ENCODE peak calls at places on chromosomes 5 and 9, in five cellular contexts. One of them, this sample, is unnamed.

GRCh38 chr9:137383453-137384115 is 39.4 kb downstream of the EXD3 start:
- DNase-seq in GOT3: no peak
- DNase-seq in adrenal gland: no peak
- DNase-seq in small intestine: no peak
- DNase-seq in putamen: no peak
- DNase-seq in this sample: peak; percentile 50

GRCh38 chr9:13942695-13943094 is 371.2 kb downstream of the NFIB start:
- DNase-seq in GOT3: no peak
- DNase-seq in adrenal gland: peak; percentile 36
- DNase-seq in small intestine: no peak
- DNase-seq in putamen: peak; percentile 6
- DNase-seq in this sample: no peak

GRCh38 chr9:98732801-98733200 is 24.1 kb upstream of the GABBR2 start:
- DNase-seq in GOT3: no peak
- DNase-seq in adrenal gland: no peak
- DNase-seq in small intestine: no peak
- DNase-seq in putamen: no peak
- DNase-seq in this sample: no peak

GRCh38 chr9:133429641-133430161 is 7.5 kb downstream of the ADAMTS13 start:
- DNase-seq in GOT3: no peak
- DNase-seq in adrenal gland: no peak
- DNase-seq in small intestine: peak; percentile 35
- DNase-seq in putamen: no peak
- DNase-seq in this sample: no peak

GRCh38 chr5:157761690-157762611 is 18.4 kb downstream of the LSM11 start:
- DNase-seq in GOT3: peak; percentile 20
- DNase-seq in adrenal gland: peak; percentile 38
- DNase-seq in small intestine: peak; percentile 73
- DNase-seq in putamen: peak; percentile 41
- DNase-seq in this sample: no peak

GRCh38 chr5:93850311-93850710 is 108.9 kb upstream of the POU5F2 start:
- DNase-seq in GOT3: no peak
- DNase-seq in adrenal gland: no peak
- DNase-seq in small intestine: no peak
- DNase-seq in putamen: no peak
- DNase-seq in this sample: no peak

GRCh38 chr5:172886974-172887491 is 53.0 kb downstream of the ERGIC1 start:
- DNase-seq in GOT3: no peak
- DNase-seq in adrenal gland: peak; percentile 84
- DNase-seq in small intestine: no peak
- DNase-seq in putamen: peak; percentile 75
- DNase-seq in this sample: peak; percentile 72

GRCh38 chr5:163569284-163569683 is 63.9 kb downstream of the MAT2B start:
- DNase-seq in GOT3: no peak
- DNase-seq in adrenal gland: no peak
- DNase-seq in small intestine: peak; percentile 38
- DNase-seq in putamen: no peak
- DNase-seq in this sample: no peak

GRCh38 chr9:136179761-136180160 is 25.2 kb downstream of the LHX3 start:
- DNase-seq in GOT3: no peak
- DNase-seq in adrenal gland: no peak
- DNase-seq in small intestine: no peak
- DNase-seq in putamen: no peak
- DNase-seq in this sample: no peak

GRCh38 chr5:169913479-169913878 is 66.8 kb downstream of the INSYN2B start:
- DNase-seq in GOT3: no peak
- DNase-seq in adrenal gland: no peak
- DNase-seq in small intestine: no peak
- DNase-seq in putamen: no peak
- DNase-seq in this sample: no peak

GRCh38 chr5:96256795-96257470 is 176.1 kb downstream of the PCSK1 start:
- DNase-seq in GOT3: no peak
- DNase-seq in adrenal gland: peak; percentile 41
- DNase-seq in small intestine: peak; percentile 25
- DNase-seq in putamen: no peak
- DNase-seq in this sample: no peak

GRCh38 chr5:124524552-124525232 is 221.7 kb downstream of the ZNF608 start:
- DNase-seq in GOT3: no peak
- DNase-seq in adrenal gland: no peak
- DNase-seq in small intestine: peak; percentile 6
- DNase-seq in putamen: no peak
- DNase-seq in this sample: no peak

GRCh38 chr5:7638456-7638855 is 212.5 kb downstream of the CFAP90 start:
- DNase-seq in GOT3: no peak
- DNase-seq in adrenal gland: no peak
- DNase-seq in small intestine: peak; percentile 9
- DNase-seq in putamen: no peak
- DNase-seq in this sample: no peak

GRCh38 chr5:159851053-159851452 is 65.2 kb upstream of the ADRA1B start:
- DNase-seq in GOT3: no peak
- DNase-seq in adrenal gland: no peak
- DNase-seq in small intestine: no peak
- DNase-seq in putamen: no peak
- DNase-seq in this sample: no peak

GRCh38 chr5:56388229-56389065 is 155.3 kb upstream of the ANKRD55 start:
- DNase-seq in GOT3: no peak
- DNase-seq in adrenal gland: no peak
- DNase-seq in small intestine: no peak
- DNase-seq in putamen: no peak
- DNase-seq in this sample: no peak

GRCh38 chr9:105141448-105142101 is 102.9 kb upstream of the SLC44A1 start:
- DNase-seq in GOT3: no peak
- DNase-seq in adrenal gland: no peak
- DNase-seq in small intestine: no peak
- DNase-seq in putamen: no peak
- DNase-seq in this sample: no peak

GRCh38 chr9:6645153-6646027 is at the start of gene GLDC:
- DNase-seq in GOT3: no peak
- DNase-seq in adrenal gland: peak; percentile 22
- DNase-seq in small intestine: peak; percentile 69
- DNase-seq in putamen: peak; percentile 42
- DNase-seq in this sample: peak; percentile 66

GRCh38 chr9:12272471-12273072 is 420.6 kb upstream of the TYRP1 start:
- DNase-seq in GOT3: no peak
- DNase-seq in adrenal gland: no peak
- DNase-seq in small intestine: no peak
- DNase-seq in putamen: no peak
- DNase-seq in this sample: no peak

GRCh38 chr5:38603691-38604090 is 47.2 kb upstream of the LIFR start:
- DNase-seq in GOT3: no peak
- DNase-seq in adrenal gland: no peak
- DNase-seq in small intestine: no peak
- DNase-seq in putamen: no peak
- DNase-seq in this sample: no peak

GRCh38 chr5:75438722-75439121 is 72.7 kb downstream of the CERT1 start:
- DNase-seq in GOT3: no peak
- DNase-seq in adrenal gland: no peak
- DNase-seq in small intestine: no peak
- DNase-seq in putamen: no peak
- DNase-seq in this sample: no peak

GRCh38 chr9:81772144-81772543 is 82.8 kb upstream of the TLE1 start:
- DNase-seq in GOT3: no peak
- DNase-seq in adrenal gland: no peak
- DNase-seq in small intestine: no peak
- DNase-seq in putamen: no peak
- DNase-seq in this sample: no peak

GRCh38 chr5:89315194-89315593 is 432.2 kb upstream of the MEF2C start:
- DNase-seq in GOT3: no peak
- DNase-seq in adrenal gland: no peak
- DNase-seq in small intestine: no peak
- DNase-seq in putamen: no peak
- DNase-seq in this sample: no peak

GRCh38 chr5:191036-191948 is at the start of gene LRRC14B:
- DNase-seq in GOT3: no peak
- DNase-seq in adrenal gland: no peak
- DNase-seq in small intestine: no peak
- DNase-seq in putamen: peak; percentile 43
- DNase-seq in this sample: peak; percentile 36

GRCh38 chr5:93055556-93055955 is 525.5 kb downstream of the NR2F1-AS1 start:
- DNase-seq in GOT3: no peak
- DNase-seq in adrenal gland: no peak
- DNase-seq in small intestine: no peak
- DNase-seq in putamen: no peak
- DNase-seq in this sample: no peak

GRCh38 chr9:108049671-108050494 is 560.3 kb upstream of the KLF4 start:
- DNase-seq in GOT3: no peak
- DNase-seq in adrenal gland: no peak
- DNase-seq in small intestine: no peak
- DNase-seq in putamen: no peak
- DNase-seq in this sample: no peak

GRCh38 chr9:105053209-105053652 is 125.3 kb upstream of the ABCA1 start:
- DNase-seq in GOT3: no peak
- DNase-seq in adrenal gland: peak; percentile 87
- DNase-seq in small intestine: no peak
- DNase-seq in putamen: no peak
- DNase-seq in this sample: no peak

GRCh38 chr9:125767349-125767748 is 20.2 kb downstream of the PBX3 start:
- DNase-seq in GOT3: no peak
- DNase-seq in adrenal gland: no peak
- DNase-seq in small intestine: no peak
- DNase-seq in putamen: no peak
- DNase-seq in this sample: no peak

GRCh38 chr9:76292246-76292645 is 102.0 kb downstream of the RFK start:
- DNase-seq in GOT3: no peak
- DNase-seq in adrenal gland: no peak
- DNase-seq in small intestine: no peak
- DNase-seq in putamen: no peak
- DNase-seq in this sample: no peak

GRCh38 chr5:135127604-135128240 is 93.7 kb upstream of the PITX1 start:
- DNase-seq in GOT3: peak; percentile 58
- DNase-seq in adrenal gland: no peak
- DNase-seq in small intestine: no peak
- DNase-seq in putamen: no peak
- DNase-seq in this sample: no peak